ENCODE peak calls at places on chromosomes 11 and 22, in five cellular contexts. One of them, this sample, is unnamed.

GRCh38 chr11:77147668-77148321 is 19.7 kb downstream of the MYO7A start:
- DNase-seq in neural progenitor cell: peak
- DNase-seq in PC-9: no peak
- DNase-seq in body of pancreas: peak
- DNase-seq in cardiac muscle cell: peak
- DNase-seq in this sample: no peak

GRCh38 chr22:17260291-17260690 is 41.1 kb upstream of the ADA2 start:
- DNase-seq in neural progenitor cell: no peak
- DNase-seq in PC-9: no peak
- DNase-seq in body of pancreas: no peak
- DNase-seq in cardiac muscle cell: no peak
- DNase-seq in this sample: no peak

GRCh38 chr22:41948142-41948541 is 1.2 kb upstream of the CENPM start:
- DNase-seq in neural progenitor cell: no peak
- DNase-seq in PC-9: no peak
- DNase-seq in body of pancreas: no peak
- DNase-seq in cardiac muscle cell: no peak
- DNase-seq in this sample: no peak

GRCh38 chr11:75773595-75774353 is 5.2 kb downstream of the DGAT2 start:
- DNase-seq in neural progenitor cell: no peak
- DNase-seq in PC-9: no peak
- DNase-seq in body of pancreas: peak
- DNase-seq in cardiac muscle cell: no peak
- DNase-seq in this sample: peak

GRCh38 chr22:47143249-47143938 is 380.9 kb downstream of the TBC1D22A start:
- DNase-seq in neural progenitor cell: no peak
- DNase-seq in PC-9: no peak
- DNase-seq in body of pancreas: peak
- DNase-seq in cardiac muscle cell: no peak
- DNase-seq in this sample: no peak

GRCh38 chr11:128289048-128289447 is 298.3 kb downstream of the ETS1 start:
- DNase-seq in neural progenitor cell: no peak
- DNase-seq in PC-9: no peak
- DNase-seq in body of pancreas: no peak
- DNase-seq in cardiac muscle cell: no peak
- DNase-seq in this sample: no peak

GRCh38 chr22:30537083-30537731 is 9.3 kb downstream of the SEC14L6 start:
- DNase-seq in neural progenitor cell: no peak
- DNase-seq in PC-9: no peak
- DNase-seq in body of pancreas: no peak
- DNase-seq in cardiac muscle cell: no peak
- DNase-seq in this sample: no peak

GRCh38 chr11:2325719-2326118 is 23.9 kb downstream of the TSPAN32 start:
- DNase-seq in neural progenitor cell: no peak
- DNase-seq in PC-9: peak
- DNase-seq in body of pancreas: peak
- DNase-seq in cardiac muscle cell: no peak
- DNase-seq in this sample: no peak

GRCh38 chr22:49647346-49648026 is 180.2 kb downstream of the BRD1 start:
- DNase-seq in neural progenitor cell: no peak
- DNase-seq in PC-9: peak
- DNase-seq in body of pancreas: no peak
- DNase-seq in cardiac muscle cell: no peak
- DNase-seq in this sample: no peak

GRCh38 chr11:132839226-132839625 is 693.1 kb downstream of the OPCML start:
- DNase-seq in neural progenitor cell: no peak
- DNase-seq in PC-9: no peak
- DNase-seq in body of pancreas: no peak
- DNase-seq in cardiac muscle cell: no peak
- DNase-seq in this sample: no peak

GRCh38 chr22:29813563-29813962 is 24.5 kb downstream of the ASCC2 start:
- DNase-seq in neural progenitor cell: no peak
- DNase-seq in PC-9: no peak
- DNase-seq in body of pancreas: no peak
- DNase-seq in cardiac muscle cell: no peak
- DNase-seq in this sample: no peak

GRCh38 chr11:121106812-121107211 is 5.8 kb downstream of the TECTA start:
- DNase-seq in neural progenitor cell: no peak
- DNase-seq in PC-9: no peak
- DNase-seq in body of pancreas: no peak
- DNase-seq in cardiac muscle cell: no peak
- DNase-seq in this sample: no peak

GRCh38 chr11:63920870-63921417 is 4.0 kb upstream of the RCOR2 start:
- DNase-seq in neural progenitor cell: peak
- DNase-seq in PC-9: no peak
- DNase-seq in body of pancreas: no peak
- DNase-seq in cardiac muscle cell: peak
- DNase-seq in this sample: no peak

GRCh38 chr11:96161271-96162089 is 181.5 kb downstream of the MAML2 start:
- DNase-seq in neural progenitor cell: no peak
- DNase-seq in PC-9: no peak
- DNase-seq in body of pancreas: no peak
- DNase-seq in cardiac muscle cell: no peak
- DNase-seq in this sample: no peak

GRCh38 chr11:119744577-119744976 is 15.6 kb upstream of the NECTIN1 start:
- DNase-seq in neural progenitor cell: no peak
- DNase-seq in PC-9: no peak
- DNase-seq in body of pancreas: no peak
- DNase-seq in cardiac muscle cell: no peak
- DNase-seq in this sample: no peak

GRCh38 chr11:113468666-113469345 is 6.4 kb downstream of the DRD2 start:
- DNase-seq in neural progenitor cell: no peak
- DNase-seq in PC-9: no peak
- DNase-seq in body of pancreas: no peak
- DNase-seq in cardiac muscle cell: no peak
- DNase-seq in this sample: no peak

GRCh38 chr22:29503811-29504372 is 23.9 kb downstream of the NEFH start:
- DNase-seq in neural progenitor cell: peak
- DNase-seq in PC-9: no peak
- DNase-seq in body of pancreas: peak
- DNase-seq in cardiac muscle cell: peak
- DNase-seq in this sample: peak

GRCh38 chr11:8206251-8207079 is 37.6 kb upstream of the RIC3 start:
- DNase-seq in neural progenitor cell: peak
- DNase-seq in PC-9: no peak
- DNase-seq in body of pancreas: peak
- DNase-seq in cardiac muscle cell: no peak
- DNase-seq in this sample: peak

GRCh38 chr22:36258750-36259619 is 6.1 kb downstream of the APOL1 start:
- DNase-seq in neural progenitor cell: peak
- DNase-seq in PC-9: no peak
- DNase-seq in body of pancreas: no peak
- DNase-seq in cardiac muscle cell: peak
- DNase-seq in this sample: no peak

GRCh38 chr11:118277312-118277711 is 13.2 kb upstream of the MPZL2 start:
- DNase-seq in neural progenitor cell: no peak
- DNase-seq in PC-9: peak
- DNase-seq in body of pancreas: no peak
- DNase-seq in cardiac muscle cell: no peak
- DNase-seq in this sample: no peak

GRCh38 chr11:9516113-9516512 is 55.3 kb downstream of the ZNF143 start:
- DNase-seq in neural progenitor cell: no peak
- DNase-seq in PC-9: no peak
- DNase-seq in body of pancreas: no peak
- DNase-seq in cardiac muscle cell: no peak
- DNase-seq in this sample: no peak

GRCh38 chr11:69599502-69599901 is 41.5 kb upstream of the CCND1 start:
- DNase-seq in neural progenitor cell: peak
- DNase-seq in PC-9: peak
- DNase-seq in body of pancreas: no peak
- DNase-seq in cardiac muscle cell: no peak
- DNase-seq in this sample: peak

GRCh38 chr11:47863189-47863892 is 15.2 kb upstream of the NUP160 start:
- DNase-seq in neural progenitor cell: no peak
- DNase-seq in PC-9: no peak
- DNase-seq in body of pancreas: no peak
- DNase-seq in cardiac muscle cell: no peak
- DNase-seq in this sample: no peak

GRCh38 chr11:9143726-9144125 is 52.3 kb upstream of the SCUBE2 start:
- DNase-seq in neural progenitor cell: no peak
- DNase-seq in PC-9: no peak
- DNase-seq in body of pancreas: no peak
- DNase-seq in cardiac muscle cell: no peak
- DNase-seq in this sample: no peak

GRCh38 chr11:62573006-62573591 is 592 bp downstream of the EEF1G start:
- DNase-seq in neural progenitor cell: peak
- DNase-seq in PC-9: peak
- DNase-seq in body of pancreas: peak
- DNase-seq in cardiac muscle cell: peak
- DNase-seq in this sample: no peak

GRCh38 chr22:23801238-23801821 is 14.6 kb downstream of the SMARCB1 start:
- DNase-seq in neural progenitor cell: no peak
- DNase-seq in PC-9: no peak
- DNase-seq in body of pancreas: no peak
- DNase-seq in cardiac muscle cell: no peak
- DNase-seq in this sample: no peak

GRCh38 chr22:47290706-47291430 is 528.4 kb downstream of the TBC1D22A start:
- DNase-seq in neural progenitor cell: no peak
- DNase-seq in PC-9: no peak
- DNase-seq in body of pancreas: no peak
- DNase-seq in cardiac muscle cell: no peak
- DNase-seq in this sample: no peak

GRCh38 chr11:74278721-74279148 is 32.7 kb downstream of the P4HA3 start:
- DNase-seq in neural progenitor cell: no peak
- DNase-seq in PC-9: peak
- DNase-seq in body of pancreas: peak
- DNase-seq in cardiac muscle cell: no peak
- DNase-seq in this sample: no peak

GRCh38 chr11:12674936-12675696 is 895 bp downstream of the TEAD1 start:
- DNase-seq in neural progenitor cell: peak
- DNase-seq in PC-9: no peak
- DNase-seq in body of pancreas: peak
- DNase-seq in cardiac muscle cell: peak
- DNase-seq in this sample: no peak
- H3K27ac ChIP-seq in neural progenitor cell: peak
- H3K27ac ChIP-seq in PC-9: peak
- H3K27ac ChIP-seq in body of pancreas: peak
- H3K27ac ChIP-seq in cardiac muscle cell: peak
- H3K27ac ChIP-seq in this sample: no peak

DNA sequence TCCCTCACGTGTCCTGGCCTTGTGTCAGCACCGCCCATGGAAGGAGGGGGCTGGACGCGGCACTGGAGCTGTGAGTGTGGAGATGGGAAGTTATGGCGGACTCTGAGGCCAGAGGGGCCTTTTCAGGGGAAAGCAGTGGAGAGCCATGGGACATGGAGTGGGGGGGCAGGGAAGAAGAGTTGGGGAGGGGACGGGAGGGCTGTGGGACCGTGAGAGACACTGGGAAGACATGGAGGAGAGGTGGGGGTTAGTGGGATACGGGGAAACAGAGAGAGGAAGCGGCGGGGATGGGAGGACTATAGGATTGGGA is 58.2 kb downstream of the FBXO7 start:
- DNase-seq in neural progenitor cell: no peak
- DNase-seq in PC-9: no peak
- DNase-seq in body of pancreas: no peak
- DNase-seq in cardiac muscle cell: no peak
- DNase-seq in this sample: no peak
- H3K27ac ChIP-seq in neural progenitor cell: no peak
- H3K27ac ChIP-seq in PC-9: no peak
- H3K27ac ChIP-seq in body of pancreas: no peak
- H3K27ac ChIP-seq in cardiac muscle cell: no peak
- H3K27ac ChIP-seq in this sample: no peak

GRCh38 chr11:103798456-103798855 is 238.0 kb upstream of the DDI1 start:
- DNase-seq in neural progenitor cell: no peak
- DNase-seq in PC-9: no peak
- DNase-seq in body of pancreas: no peak
- DNase-seq in cardiac muscle cell: no peak
- DNase-seq in this sample: no peak

GRCh38 chr11:103803062-103803461 is 233.4 kb upstream of the DDI1 start:
- DNase-seq in neural progenitor cell: no peak
- DNase-seq in PC-9: no peak
- DNase-seq in body of pancreas: no peak
- DNase-seq in cardiac muscle cell: no peak
- DNase-seq in this sample: no peak

GRCh38 chr11:103798029-103798428 is 238.4 kb upstream of the DDI1 start:
- DNase-seq in neural progenitor cell: no peak
- DNase-seq in PC-9: no peak
- DNase-seq in body of pancreas: peak
- DNase-seq in cardiac muscle cell: no peak
- DNase-seq in this sample: no peak

GRCh38 chr11:103805688-103806009 is 230.8 kb upstream of the DDI1 start:
- DNase-seq in neural progenitor cell: no peak
- DNase-seq in PC-9: no peak
- DNase-seq in body of pancreas: no peak
- DNase-seq in cardiac muscle cell: no peak
- DNase-seq in this sample: no peak

DNA sequence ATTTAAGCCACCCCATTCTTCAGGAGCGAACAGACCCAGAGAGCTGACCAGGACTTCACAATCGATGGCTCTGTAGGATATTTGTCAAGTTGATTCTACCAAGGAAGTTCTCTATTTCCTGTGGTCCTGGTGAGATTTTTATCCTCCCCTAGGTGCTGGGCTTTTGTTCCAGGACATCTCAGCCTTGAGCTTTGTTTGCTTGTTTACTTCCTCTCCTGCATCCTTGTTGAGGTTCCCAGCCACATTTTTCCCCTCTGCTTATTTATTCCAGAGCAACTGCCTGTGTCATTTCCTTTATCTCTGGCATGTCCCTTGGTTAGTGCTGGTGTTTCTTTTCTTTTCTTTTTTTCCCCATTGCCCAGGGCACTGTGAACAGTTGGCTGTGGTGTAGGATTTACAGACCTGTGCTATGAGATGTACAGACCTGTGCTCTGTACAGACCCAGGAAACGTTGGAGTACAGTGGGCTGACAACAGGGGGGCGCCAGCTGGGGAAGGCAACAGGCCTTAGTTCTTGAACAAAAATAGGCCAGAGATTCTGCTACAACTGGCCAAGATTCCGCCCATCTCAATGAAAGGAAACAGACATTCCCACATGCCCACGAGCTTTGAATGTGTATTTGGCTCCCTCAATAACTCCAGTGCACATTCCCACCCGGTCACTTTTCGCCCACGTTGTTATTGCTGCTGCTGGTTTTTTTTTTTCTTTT is 235.9 kb upstream of the DDI1 start:
- DNase-seq in neural progenitor cell: peak
- DNase-seq in PC-9: no peak
- DNase-seq in body of pancreas: peak
- DNase-seq in cardiac muscle cell: no peak
- DNase-seq in this sample: no peak
- H3K27ac ChIP-seq in neural progenitor cell: no peak
- H3K27ac ChIP-seq in PC-9: no peak
- H3K27ac ChIP-seq in body of pancreas: no peak
- H3K27ac ChIP-seq in cardiac muscle cell: no peak
- H3K27ac ChIP-seq in this sample: no peak

GRCh38 chr11:112293614-112294013 is 33.0 kb upstream of the PLET1 start:
- DNase-seq in neural progenitor cell: no peak
- DNase-seq in PC-9: no peak
- DNase-seq in body of pancreas: peak
- DNase-seq in cardiac muscle cell: no peak
- DNase-seq in this sample: no peak

GRCh38 chr11:112294688-112295340 is 34.2 kb upstream of the PLET1 start:
- DNase-seq in neural progenitor cell: no peak
- DNase-seq in PC-9: no peak
- DNase-seq in body of pancreas: no peak
- DNase-seq in cardiac muscle cell: no peak
- DNase-seq in this sample: peak

GRCh38 chr11:112292188-112292587 is 31.5 kb upstream of the PLET1 start:
- DNase-seq in neural progenitor cell: no peak
- DNase-seq in PC-9: no peak
- DNase-seq in body of pancreas: no peak
- DNase-seq in cardiac muscle cell: no peak
- DNase-seq in this sample: no peak

GRCh38 chr11:112291191-112291590 is 30.5 kb upstream of the PLET1 start:
- DNase-seq in neural progenitor cell: no peak
- DNase-seq in PC-9: no peak
- DNase-seq in body of pancreas: no peak
- DNase-seq in cardiac muscle cell: no peak
- DNase-seq in this sample: no peak

GRCh38 chr11:112292785-112293407 is 32.2 kb upstream of the PLET1 start:
- DNase-seq in neural progenitor cell: no peak
- DNase-seq in PC-9: peak
- DNase-seq in body of pancreas: peak
- DNase-seq in cardiac muscle cell: no peak
- DNase-seq in this sample: peak
- H3K27ac ChIP-seq in neural progenitor cell: no peak
- H3K27ac ChIP-seq in PC-9: peak
- H3K27ac ChIP-seq in body of pancreas: no peak
- H3K27ac ChIP-seq in cardiac muscle cell: no peak
- H3K27ac ChIP-seq in this sample: no peak